ENCODE peak calls at places on chromosomes 5 and 9, in four cellular contexts. D is sigmoid colon, X is hepatocyte, M is lung. S is an unnamed sample.

GRCh38 chr9:72476617-72477375 is 44.6 kb upstream of the TMC1 start:
- DNase-seq in D (no peak), X (peak), M (no peak), S (peak)

GRCh38 chr9:127163409-127163808 is 41.0 kb upstream of the ANGPTL2 start:
- DNase-seq in X (no peak), M (no peak), D (no peak), S (peak)

GRCh38 chr9:95876595-95876994 is 1.1 kb downstream of the ERCC6L2 start:
- DNase-seq in X (no peak), M (no peak), D (no peak), S (peak)

GRCh38 chr5:56148453-56148971 is 84.6 kb downstream of the ANKRD55 start:
- DNase-seq in X (no peak), M (no peak), D (no peak), S (no peak)

GRCh38 chr9:4258321-4259093 is 41.4 kb downstream of the GLIS3 start:
- DNase-seq in D (no peak), X (no peak), M (no peak), S (peak)

GRCh38 chr9:113875917-113876805 is at the start of gene ZNF618:
- DNase-seq in D (no peak), M (no peak), X (peak), S (peak)

GRCh38 chr9:16044116-16044881 is 491.5 kb downstream of the CCDC171 start:
- DNase-seq in M (no peak), D (no peak), X (peak), S (no peak)

GRCh38 chr9:133869674-133870419 is 122.3 kb downstream of the VAV2 start:
- DNase-seq in M (no peak), D (no peak), X (peak), S (peak)

GRCh38 chr9:12954441-12954840 is 179.6 kb downstream of the LURAP1L start:
- DNase-seq in D (no peak), X (no peak), M (no peak), S (no peak)

GRCh38 chr5:39080597-39081204 is 6.5 kb upstream of the RICTOR start:
- DNase-seq in M (peak), X (peak), D (peak), S (peak)

GRCh38 chr5:55577353-55578060 is 42.7 kb upstream of the PLPP1 start:
- DNase-seq in M (no peak), X (no peak), D (peak), S (peak)

GRCh38 chr5:127055880-127056653 is 17.2 kb downstream of the C5orf63 start:
- DNase-seq in D (no peak), M (no peak), X (no peak), S (no peak)

GRCh38 chr9:117387422-117387821 is 27.4 kb downstream of the ASTN2 start:
- DNase-seq in D (no peak), M (no peak), X (no peak), S (no peak)

GRCh38 chr9:26685857-26686256 is 206.7 kb downstream of the CAAP1 start:
- DNase-seq in X (no peak), D (no peak), M (no peak), S (no peak)

GRCh38 chr9:137789295-137789895 is 88.2 kb upstream of the CACNA1B start:
- DNase-seq in D (peak), X (no peak), M (no peak), S (no peak)

GRCh38 chr5:141734501-141735231 is 52.6 kb upstream of the ARAP3 start:
- DNase-seq in M (no peak), X (peak), D (no peak), S (peak)

GRCh38 chr5:1508679-1509290 is 15.0 kb downstream of the LPCAT1 start:
- DNase-seq in M (no peak), D (peak), X (no peak), S (no peak)

GRCh38 chr5:76547242-76547890 is 75.8 kb downstream of the F2RL2 start:
- DNase-seq in X (peak), D (no peak), M (no peak), S (peak)

GRCh38 chr5:73640861-73641320 is 14.9 kb downstream of the ARHGEF28 start:
- DNase-seq in X (no peak), M (no peak), D (no peak), S (peak)

GRCh38 chr5:122673343-122673742 is 101.5 kb upstream of the SNX2 start:
- DNase-seq in M (no peak), X (no peak), D (no peak), S (no peak)

GRCh38 chr5:176899296-176899891 is at the start of gene HK3:
- DNase-seq in D (peak), M (peak), X (no peak), S (no peak)

GRCh38 chr5:155897761-155898160 is 429.2 kb upstream of the SGCD start:
- DNase-seq in M (no peak), X (no peak), D (no peak), S (no peak)

GRCh38 chr5:1666812-1667588 is 132.6 kb downstream of the MRPL36 start:
- DNase-seq in D (no peak), M (peak), X (peak), S (peak)

GRCh38 chr5:114055810-114056476 is 305.9 kb upstream of the KCNN2 start:
- DNase-seq in D (no peak), X (peak), M (no peak), S (no peak)

GRCh38 chr5:74130141-74130897 is 504.3 kb downstream of the ARHGEF28 start:
- DNase-seq in M (no peak), D (no peak), X (no peak), S (no peak)

GRCh38 chr5:167652690-167653089 is 638.8 kb upstream of the WWC1 start:
- DNase-seq in X (no peak), D (no peak), M (no peak), S (no peak)

GRCh38 chr9:93675336-93676150 is 99.2 kb downstream of the PHF2 start:
- DNase-seq in X (no peak), M (no peak), D (peak), S (no peak)

GRCh38 chr5:136137497-136138220 is 5.0 kb downstream of the SMAD5 start:
- DNase-seq in D (no peak), M (no peak), X (no peak), S (no peak)

GRCh38 chr9:126485662-126486061 is 128.1 kb upstream of the LMX1B start:
- DNase-seq in D (no peak), M (no peak), X (no peak), S (no peak)

GRCh38 chr9:121935744-121936143 is 157.4 kb downstream of the TTLL11 start:
- DNase-seq in M (no peak), D (no peak), X (no peak), S (no peak)

GRCh38 chr5:17411436-17411835 is 86.6 kb upstream of the TAF11L2 start:
- DNase-seq in M (no peak), X (no peak), D (no peak), S (peak)

GRCh38 chr5:59661306-59661705 is 232.2 kb downstream of the PDE4D start:
- DNase-seq in X (no peak), D (no peak), M (no peak), S (peak)

GRCh38 chr9:94812343-94812742 is 85.8 kb downstream of the AOPEP start:
- DNase-seq in M (no peak), X (no peak), D (no peak), S (no peak)

GRCh38 chr9:133125706-133126696 is 5.0 kb upstream of the RALGDS start:
- DNase-seq in X (no peak), M (no peak), D (peak), S (peak)

GRCh38 chr5:176186107-176186506 is 52.1 kb upstream of the SIMC1 start:
- DNase-seq in M (no peak), X (no peak), D (no peak), S (no peak)

GRCh38 chr5:17666726-17667235 is 32.5 kb downstream of the TAF11L14 start:
- DNase-seq in X (no peak), D (no peak), M (no peak), S (no peak)

GRCh38 chr9:129612815-129613519 is 7.9 kb downstream of the C9orf50 start:
- DNase-seq in M (no peak), X (peak), D (peak), S (no peak)

DNA sequence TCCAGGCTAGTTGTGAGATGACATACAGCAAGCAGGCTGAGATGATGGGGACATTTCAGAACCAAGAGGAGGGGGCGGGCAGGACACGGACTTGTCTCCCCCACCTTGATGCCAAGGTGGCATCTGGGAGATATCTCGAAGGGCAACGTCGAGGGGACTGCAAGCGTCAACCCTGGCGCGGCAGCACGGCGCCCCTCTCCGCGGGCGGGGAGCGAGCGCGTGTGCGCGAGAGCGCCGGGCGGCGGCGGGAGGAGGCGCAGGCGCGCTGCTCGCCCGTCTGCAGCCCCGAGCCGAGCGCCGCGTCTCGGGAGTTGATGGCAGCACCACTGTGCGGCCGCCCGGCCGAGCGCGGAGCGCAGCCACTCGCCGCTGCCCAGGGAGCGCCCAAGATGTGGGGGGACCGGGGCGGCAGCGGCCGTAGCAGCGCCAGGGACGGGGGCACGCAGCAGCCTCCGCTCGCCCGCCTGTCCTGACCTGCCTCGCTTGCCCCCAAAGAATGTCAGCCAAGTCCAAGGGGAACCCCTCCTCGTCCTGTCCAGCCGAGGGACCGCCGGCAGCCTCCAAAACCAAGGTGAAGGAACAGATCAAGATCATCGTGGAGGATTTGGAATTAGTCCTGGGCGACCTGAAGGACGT is at the start of gene PRR16:
- DNase-seq in X (peak), D (peak), M (no peak), S (peak)
- TF ChIP-seq CTCF in X (peak), D (peak), M (no peak), S (peak)

DNA sequence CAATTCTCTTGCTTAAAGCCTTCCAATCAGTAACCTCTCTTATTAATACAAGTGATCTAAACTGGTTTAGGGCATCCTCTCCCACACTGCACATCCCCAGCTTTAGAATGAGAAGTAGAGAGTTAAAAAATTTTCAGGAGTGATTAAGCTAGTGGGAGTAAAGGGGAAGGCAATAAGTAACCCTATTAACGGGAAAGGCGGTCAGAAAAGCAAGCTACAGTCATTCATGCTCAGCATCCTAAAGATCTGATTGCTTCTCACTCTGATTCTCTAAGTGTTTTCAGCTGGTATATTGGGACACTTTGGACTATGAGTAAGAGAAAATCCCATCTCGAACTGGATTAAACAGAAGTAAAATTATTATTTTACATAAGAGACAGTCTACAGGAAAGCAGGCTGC is 15.9 kb downstream of the CDH6 start:
- DNase-seq in M (no peak), D (no peak), X (no peak), S (no peak)
- H3K4me3 ChIP-seq in M (no peak), D (no peak), X (no peak), S (no peak)

DNA sequence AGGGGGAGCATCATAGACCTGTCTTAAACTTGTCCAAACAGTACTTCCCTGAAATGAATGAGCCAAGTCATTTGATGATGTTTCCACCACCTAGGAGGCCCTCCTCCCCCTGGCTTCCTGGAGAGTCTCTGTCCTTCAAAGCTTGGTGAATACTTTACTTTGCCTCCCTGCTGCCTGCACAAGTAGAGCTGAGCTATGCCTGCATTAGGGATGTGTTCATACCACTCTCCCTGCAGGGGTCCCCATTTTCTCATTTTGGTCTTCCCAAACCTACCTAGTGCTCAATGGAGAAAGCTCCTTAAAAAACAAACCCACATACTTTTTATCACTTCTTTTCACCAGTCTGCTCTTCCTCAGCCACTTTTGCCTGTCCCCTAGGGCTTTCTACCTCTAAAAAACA is 7.7 kb downstream of the CCNI2 start:
- DNase-seq in M (no peak), D (no peak), X (no peak), S (peak)
- TF ChIP-seq CTCF in M (no peak), D (no peak), X (peak), S (peak)

DNA sequence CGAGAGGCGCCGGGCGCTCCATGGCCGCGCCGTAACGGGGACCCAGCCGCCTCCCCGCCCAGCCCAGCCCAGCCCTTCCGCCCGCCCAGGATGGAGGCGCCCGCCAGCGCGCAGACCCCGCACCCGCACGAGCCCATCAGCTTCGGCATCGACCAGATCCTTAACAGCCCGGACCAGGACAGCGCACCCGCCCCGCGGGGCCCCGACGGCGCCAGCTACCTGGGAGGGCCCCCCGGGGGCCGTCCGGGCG is 153 bp downstream of the TLX3 start:
- DNase-seq in M (no peak), D (no peak), X (no peak), S (no peak)
- H3K4me3 ChIP-seq in M (no peak), D (no peak), X (no peak), S (no peak)

DNA sequence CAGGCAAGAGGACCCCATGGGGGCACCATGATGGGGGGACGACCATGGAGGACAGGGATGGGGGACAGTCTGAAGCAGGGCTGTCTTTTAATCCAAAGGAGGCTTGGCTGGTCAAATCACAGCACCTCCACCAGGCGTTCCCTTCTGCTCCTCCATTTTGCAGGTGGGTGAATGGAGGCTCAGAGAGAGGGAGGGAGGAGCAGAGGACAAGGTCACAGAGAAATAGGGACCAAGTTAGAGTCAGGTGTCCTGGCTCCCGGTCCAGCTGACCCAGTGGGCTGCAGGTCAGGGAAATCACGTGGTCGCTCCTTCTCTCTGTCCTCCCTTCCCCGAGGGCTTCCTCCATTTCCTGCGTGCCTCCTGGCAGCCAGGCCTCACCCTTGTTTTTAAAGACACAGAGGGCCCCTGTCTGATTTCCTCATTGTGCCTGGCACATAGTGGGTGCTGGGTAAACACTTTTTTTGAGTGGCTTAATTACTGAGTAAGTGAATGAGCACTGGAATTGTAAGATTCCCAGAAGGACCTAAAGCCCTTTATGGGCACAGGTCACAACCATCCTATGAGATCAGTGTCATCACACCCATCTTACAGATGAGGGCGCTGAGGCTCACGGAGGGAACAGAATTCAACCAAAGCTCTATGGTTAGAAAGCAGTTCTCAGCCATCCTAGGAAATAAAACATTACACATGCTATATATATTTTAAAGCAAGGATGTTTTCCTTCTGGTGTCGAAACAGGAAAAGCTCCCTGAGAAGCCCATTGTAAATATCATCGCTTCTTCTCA is 156.2 kb upstream of the SMIM23 start:
- DNase-seq in X (no peak), D (peak), M (no peak), S (no peak)
- TF ChIP-seq CTCF in X (no peak), D (no peak), M (no peak), S (no peak)

S was measured in fibroblast of villous mesenchyme.